ENCODE peak calls at places on chromosomes 11 and 22, in five cellular contexts. One of them, this sample, is unnamed.

GRCh38 chr11:119479685-119480275 is 56.8 kb upstream of the THY1 start:
- DNase-seq in mammary epithelial cell: peak
- DNase-seq in spleen: no peak
- DNase-seq in astrocyte of the spinal cord: peak
- DNase-seq in AG09309: no peak
- DNase-seq in this sample: no peak

GRCh38 chr11:64585150-64585549 is 5.9 kb upstream of the SLC22A12 start:
- DNase-seq in AG09309: no peak
- DNase-seq in mammary epithelial cell: no peak
- DNase-seq in astrocyte of the spinal cord: no peak
- DNase-seq in spleen: no peak
- DNase-seq in this sample: no peak

GRCh38 chr11:121465709-121466062 is 12.9 kb upstream of the SORL1-AS1 start:
- DNase-seq in AG09309: no peak
- DNase-seq in astrocyte of the spinal cord: no peak
- DNase-seq in mammary epithelial cell: no peak
- DNase-seq in spleen: no peak
- DNase-seq in this sample: no peak

GRCh38 chr11:4388221-4388620 is 5.3 kb downstream of the TRIM21 start:
- DNase-seq in spleen: no peak
- DNase-seq in AG09309: no peak
- DNase-seq in astrocyte of the spinal cord: no peak
- DNase-seq in mammary epithelial cell: no peak
- DNase-seq in this sample: no peak

GRCh38 chr11:32023370-32023964 is 67.4 kb upstream of the RCN1 start:
- DNase-seq in spleen: no peak
- DNase-seq in AG09309: no peak
- DNase-seq in astrocyte of the spinal cord: no peak
- DNase-seq in mammary epithelial cell: no peak
- DNase-seq in this sample: no peak

GRCh38 chr11:67373916-67374570 is 645 bp upstream of the CLCF1 start:
- DNase-seq in astrocyte of the spinal cord: peak
- DNase-seq in mammary epithelial cell: peak
- DNase-seq in AG09309: peak
- DNase-seq in spleen: peak
- DNase-seq in this sample: peak

GRCh38 chr11:129259950-129260349 is 67.8 kb upstream of the ARHGAP32 start:
- DNase-seq in spleen: no peak
- DNase-seq in astrocyte of the spinal cord: no peak
- DNase-seq in mammary epithelial cell: no peak
- DNase-seq in AG09309: no peak
- DNase-seq in this sample: no peak

GRCh38 chr11:65425105-65425970 is 2.7 kb downstream of the NEAT1 start:
- DNase-seq in astrocyte of the spinal cord: peak
- DNase-seq in spleen: peak
- DNase-seq in mammary epithelial cell: peak
- DNase-seq in AG09309: peak
- DNase-seq in this sample: no peak

GRCh38 chr22:23713696-23714595 is 23.1 kb downstream of the RGL4 start:
- DNase-seq in mammary epithelial cell: no peak
- DNase-seq in spleen: no peak
- DNase-seq in AG09309: no peak
- DNase-seq in astrocyte of the spinal cord: no peak
- DNase-seq in this sample: no peak

GRCh38 chr11:123429336-123429735 is 733 bp upstream of the GRAMD1B start:
- DNase-seq in AG09309: peak
- DNase-seq in mammary epithelial cell: no peak
- DNase-seq in astrocyte of the spinal cord: peak
- DNase-seq in spleen: no peak
- DNase-seq in this sample: peak

GRCh38 chr22:30667486-30668305 is at the start of gene DUSP18:
- DNase-seq in astrocyte of the spinal cord: peak
- DNase-seq in AG09309: peak
- DNase-seq in spleen: peak
- DNase-seq in mammary epithelial cell: peak
- DNase-seq in this sample: no peak

GRCh38 chr11:13051257-13051656 is 42.1 kb downstream of the RASSF10 start:
- DNase-seq in mammary epithelial cell: peak
- DNase-seq in AG09309: no peak
- DNase-seq in astrocyte of the spinal cord: no peak
- DNase-seq in spleen: no peak
- DNase-seq in this sample: no peak

GRCh38 chr11:104895619-104896018 is 2.6 kb downstream of the CASP12 start:
- DNase-seq in AG09309: no peak
- DNase-seq in spleen: no peak
- DNase-seq in mammary epithelial cell: no peak
- DNase-seq in astrocyte of the spinal cord: no peak
- DNase-seq in this sample: no peak

GRCh38 chr22:46129390-46130041 is 20.8 kb upstream of the PPARA start:
- DNase-seq in spleen: peak
- DNase-seq in mammary epithelial cell: no peak
- DNase-seq in astrocyte of the spinal cord: no peak
- DNase-seq in AG09309: no peak
- DNase-seq in this sample: no peak

GRCh38 chr11:86034710-86035109 is 34.2 kb downstream of the PICALM start:
- DNase-seq in mammary epithelial cell: no peak
- DNase-seq in spleen: no peak
- DNase-seq in AG09309: no peak
- DNase-seq in astrocyte of the spinal cord: no peak
- DNase-seq in this sample: no peak

GRCh38 chr11:69640995-69641581 is at the start of gene CCND1:
- DNase-seq in AG09309: peak
- DNase-seq in spleen: peak
- DNase-seq in mammary epithelial cell: peak
- DNase-seq in astrocyte of the spinal cord: peak
- DNase-seq in this sample: peak

GRCh38 chr11:11916981-11917399 is 75.2 kb downstream of the USP47 start:
- DNase-seq in AG09309: peak
- DNase-seq in mammary epithelial cell: peak
- DNase-seq in spleen: no peak
- DNase-seq in astrocyte of the spinal cord: peak
- DNase-seq in this sample: peak

GRCh38 chr11:44822369-44822768 is 95.6 kb downstream of the TSPAN18 start:
- DNase-seq in astrocyte of the spinal cord: no peak
- DNase-seq in AG09309: no peak
- DNase-seq in spleen: no peak
- DNase-seq in mammary epithelial cell: no peak
- DNase-seq in this sample: no peak

GRCh38 chr11:130051077-130051476 is 18.6 kb upstream of the APLP2 start:
- DNase-seq in astrocyte of the spinal cord: no peak
- DNase-seq in mammary epithelial cell: no peak
- DNase-seq in spleen: no peak
- DNase-seq in AG09309: no peak
- DNase-seq in this sample: no peak

GRCh38 chr11:1300569-1301187 is 8.8 kb downstream of the TOLLIP start:
- DNase-seq in mammary epithelial cell: no peak
- DNase-seq in AG09309: no peak
- DNase-seq in astrocyte of the spinal cord: no peak
- DNase-seq in spleen: peak
- DNase-seq in this sample: no peak

GRCh38 chr22:36325163-36326031 is 62.4 kb downstream of the MYH9 start:
- DNase-seq in spleen: no peak
- DNase-seq in AG09309: peak
- DNase-seq in mammary epithelial cell: peak
- DNase-seq in astrocyte of the spinal cord: peak
- DNase-seq in this sample: peak

GRCh38 chr22:41661088-41661487 is 27.6 kb downstream of the SNU13 start:
- DNase-seq in mammary epithelial cell: no peak
- DNase-seq in AG09309: no peak
- DNase-seq in spleen: no peak
- DNase-seq in astrocyte of the spinal cord: no peak
- DNase-seq in this sample: no peak

GRCh38 chr11:12206529-12206928 is 96.1 kb downstream of the MICAL2 start:
- DNase-seq in astrocyte of the spinal cord: peak
- DNase-seq in mammary epithelial cell: no peak
- DNase-seq in spleen: no peak
- DNase-seq in AG09309: no peak
- DNase-seq in this sample: no peak

GRCh38 chr11:35364101-35364780 is 55.1 kb downstream of the SLC1A2 start:
- DNase-seq in spleen: no peak
- DNase-seq in mammary epithelial cell: peak
- DNase-seq in AG09309: peak
- DNase-seq in astrocyte of the spinal cord: peak
- DNase-seq in this sample: peak

GRCh38 chr11:2940166-2940929 is 11.1 kb upstream of the PHLDA2 start:
- DNase-seq in spleen: no peak
- DNase-seq in astrocyte of the spinal cord: no peak
- DNase-seq in AG09309: no peak
- DNase-seq in mammary epithelial cell: peak
- DNase-seq in this sample: no peak

GRCh38 chr11:130474637-130475400 is 26.4 kb downstream of the ADAMTS15 start:
- DNase-seq in spleen: no peak
- DNase-seq in mammary epithelial cell: no peak
- DNase-seq in astrocyte of the spinal cord: no peak
- DNase-seq in AG09309: no peak
- DNase-seq in this sample: no peak

GRCh38 chr11:16603890-16604783 is 134.3 kb upstream of the C11orf58 start:
- DNase-seq in spleen: peak
- DNase-seq in AG09309: no peak
- DNase-seq in astrocyte of the spinal cord: peak
- DNase-seq in mammary epithelial cell: peak
- DNase-seq in this sample: no peak

GRCh38 chr11:60750911-60751310 is 5.8 kb upstream of the MS4A15 start:
- DNase-seq in spleen: no peak
- DNase-seq in mammary epithelial cell: no peak
- DNase-seq in AG09309: no peak
- DNase-seq in astrocyte of the spinal cord: no peak
- DNase-seq in this sample: no peak

GRCh38 chr11:57779275-57779674 is 17.7 kb downstream of the CTNND1 start:
- DNase-seq in astrocyte of the spinal cord: peak
- DNase-seq in AG09309: no peak
- DNase-seq in mammary epithelial cell: peak
- DNase-seq in spleen: no peak
- DNase-seq in this sample: no peak
- H3K4me3 ChIP-seq in astrocyte of the spinal cord: no peak
- H3K4me3 ChIP-seq in AG09309: no peak
- H3K4me3 ChIP-seq in mammary epithelial cell: peak
- H3K4me3 ChIP-seq in spleen: no peak
- H3K4me3 ChIP-seq in this sample: no peak

DNA sequence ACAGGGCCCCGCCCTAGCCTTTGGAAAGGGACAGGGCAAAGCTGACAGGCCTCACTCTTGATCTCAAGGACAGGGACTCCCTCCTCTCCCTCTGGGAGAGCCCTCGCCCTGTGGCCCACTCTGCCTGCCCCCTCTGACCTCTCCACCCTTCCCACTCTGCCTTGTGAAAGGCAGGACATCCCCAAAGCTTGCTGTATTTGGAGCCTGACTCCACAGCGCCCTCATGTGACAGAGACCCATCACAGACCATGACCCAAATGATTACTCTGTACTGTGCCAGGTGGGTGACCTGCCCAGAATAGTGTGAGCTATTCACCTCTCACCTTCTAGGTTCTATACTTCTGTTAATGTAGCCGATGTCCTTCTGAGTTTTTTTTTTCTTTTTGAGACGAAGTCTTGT is 18.8 kb downstream of the P2RY2 start:
- DNase-seq in spleen: peak
- DNase-seq in AG09309: no peak
- DNase-seq in astrocyte of the spinal cord: no peak
- DNase-seq in mammary epithelial cell: peak
- DNase-seq in this sample: no peak
- TF ChIP-seq CTCF in spleen: peak
- TF ChIP-seq CTCF in AG09309: peak
- TF ChIP-seq CTCF in astrocyte of the spinal cord: peak
- TF ChIP-seq CTCF in mammary epithelial cell: peak
- TF ChIP-seq CTCF in this sample: peak

GRCh38 chr11:10305964-10306918 is 1.4 kb downstream of the ADM start:
- DNase-seq in spleen: peak
- DNase-seq in mammary epithelial cell: peak
- DNase-seq in AG09309: no peak
- DNase-seq in astrocyte of the spinal cord: peak
- DNase-seq in this sample: no peak
- H3K4me3 ChIP-seq in spleen: peak
- H3K4me3 ChIP-seq in mammary epithelial cell: peak
- H3K4me3 ChIP-seq in AG09309: peak
- H3K4me3 ChIP-seq in astrocyte of the spinal cord: peak
- H3K4me3 ChIP-seq in this sample: peak

DNA sequence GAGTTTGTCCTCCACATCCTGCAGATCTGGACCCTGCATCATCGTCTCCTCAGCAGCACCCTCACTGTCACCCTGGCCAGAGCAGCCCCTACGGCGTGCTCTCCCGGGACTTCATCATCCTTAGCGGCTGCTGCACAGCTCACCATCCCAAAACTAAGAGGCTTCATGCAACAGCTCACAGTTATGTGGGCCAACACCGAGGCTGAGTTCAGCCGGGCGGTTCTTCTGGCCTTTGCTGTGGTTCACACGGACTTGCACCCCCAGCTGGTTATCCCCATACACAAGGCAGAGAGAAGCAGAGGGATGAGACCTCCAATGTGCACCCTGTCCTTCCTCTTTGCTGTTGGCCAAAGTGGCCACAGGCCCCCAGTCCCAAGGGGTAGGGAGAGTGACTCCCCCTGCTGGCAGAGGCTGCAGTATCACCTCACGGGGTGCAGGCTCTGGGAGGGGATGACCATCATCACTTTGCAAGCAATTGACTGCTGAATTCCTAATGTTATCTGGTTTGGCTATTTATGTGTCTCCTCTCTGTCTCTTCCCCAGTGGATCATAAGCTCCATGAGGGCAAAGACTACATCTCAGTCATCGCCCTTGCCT is 276.8 kb downstream of the BRD1 start:
- DNase-seq in mammary epithelial cell: no peak
- DNase-seq in astrocyte of the spinal cord: no peak
- DNase-seq in spleen: peak
- DNase-seq in AG09309: no peak
- DNase-seq in this sample: no peak
- TF ChIP-seq CTCF in mammary epithelial cell: no peak
- TF ChIP-seq CTCF in astrocyte of the spinal cord: no peak
- TF ChIP-seq CTCF in spleen: no peak
- TF ChIP-seq CTCF in AG09309: no peak
- TF ChIP-seq CTCF in this sample: no peak